ENCODE peak calls at places on chromosomes 12 and 14, in nine cellular contexts. J is Caco-2; A is fibroblast of lung; C is DND-41; X is CD8-positive, alpha-beta memory T cell; F is body of pancreas; G is right cardiac atrium; S is keratinocyte; M is endothelial cell of umbilical vein. B is an unnamed sample.

GRCh38 chr12:121579190-121579791 is 1.5 kb downstream of the KDM2B start:
- DNase-seq in J (no peak), A (no peak), C (peak; percentile 70), X (peak; percentile 51), F (peak; percentile 38), G (peak; percentile 78), S (no peak), M (no peak), B (peak; percentile 26)

GRCh38 chr12:106517314-106517713 is 65.5 kb upstream of the RFX4 start:
- DNase-seq in J (no peak), A (no peak), C (no peak), X (no peak), F (no peak), G (no peak), S (no peak), M (no peak), B (no peak)

GRCh38 chr12:2248901-2249381 is 196.2 kb downstream of the CACNA1C start:
- DNase-seq in J (no peak), A (peak; percentile 32), C (no peak), X (no peak), F (no peak), G (no peak), S (no peak), M (no peak), B (no peak)

GRCh38 chr14:53355581-53356112 is 202.5 kb upstream of the DDHD1 start:
- DNase-seq in J (no peak), A (peak; percentile 60), C (peak; percentile 44), X (no peak), F (no peak), G (no peak), S (peak; percentile 36), M (peak; percentile 52), B (no peak)

GRCh38 chr14:102047808-102048540 is 38.9 kb downstream of the HSP90AA1 start:
- DNase-seq in J (no peak), A (no peak), C (no peak), X (no peak), F (no peak), G (no peak), S (no peak), M (no peak), B (no peak)

GRCh38 chr12:85531345-85531744 is 251.3 kb downstream of the ALX1 start:
- DNase-seq in J (no peak), A (no peak), C (no peak), X (no peak), F (no peak), G (no peak), S (no peak), M (no peak), B (no peak)

GRCh38 chr14:52012635-52013034 is 23.3 kb downstream of the RTRAF start:
- DNase-seq in J (no peak), A (peak; percentile 79), C (no peak), X (no peak), F (peak; percentile 34), G (peak; percentile 85), S (no peak), M (no peak), B (peak; percentile 79)

GRCh38 chr12:47393403-47393790 is 312.4 kb downstream of the RPAP3 start:
- DNase-seq in J (no peak), A (no peak), C (no peak), X (no peak), F (no peak), G (no peak), S (no peak), M (no peak), B (no peak)

GRCh38 chr12:47808574-47809380 is 10.9 kb downstream of the HDAC7 start:
- DNase-seq in J (no peak), A (no peak), C (peak; percentile 32), X (no peak), F (no peak), G (peak; percentile 62), S (no peak), M (peak; percentile 60), B (no peak)

GRCh38 chr12:27531916-27532315 is 7.9 kb downstream of the PPFIBP1 start:
- DNase-seq in J (no peak), A (peak; percentile 77), C (no peak), X (no peak), F (no peak), G (no peak), S (no peak), M (no peak), B (no peak)

GRCh38 chr14:58722433-58722832 is 84.7 kb downstream of the DACT1 start:
- DNase-seq in J (no peak), A (no peak), C (no peak), X (no peak), F (no peak), G (no peak), S (no peak), M (no peak), B (no peak)

GRCh38 chr12:56900583-56900982 is 33.6 kb downstream of the SDR9C7 start:
- DNase-seq in J (no peak), A (no peak), C (no peak), X (no peak), F (no peak), G (no peak), S (peak; percentile 92), M (peak; percentile 83), B (no peak)

GRCh38 chr14:70759398-70759797 is 49.9 kb downstream of the MAP3K9 start:
- DNase-seq in J (no peak), A (no peak), C (no peak), X (no peak), F (no peak), G (no peak), S (no peak), M (no peak), B (no peak)

GRCh38 chr12:118034429-118035193 is 18.1 kb downstream of the RFC5 start:
- DNase-seq in J (peak; percentile 59), A (peak; percentile 76), C (no peak), X (no peak), F (peak; percentile 30), G (no peak), S (no peak), M (peak; percentile 24), B (no peak)

GRCh38 chr12:11705010-11705409 is 55.5 kb downstream of the ETV6 start:
- DNase-seq in J (no peak), A (peak; percentile 91), C (no peak), X (no peak), F (peak; percentile 42), G (no peak), S (peak; percentile 50), M (peak; percentile 57), B (no peak)

GRCh38 chr14:75453817-75454434 is 26.1 kb downstream of the JDP2 start:
- DNase-seq in J (no peak), A (no peak), C (no peak), X (peak; percentile 16), F (no peak), G (no peak), S (no peak), M (no peak), B (no peak)

GRCh38 chr14:102654298-102654697 is 61.8 kb downstream of the RCOR1 start:
- DNase-seq in J (no peak), A (no peak), C (no peak), X (no peak), F (no peak), G (no peak), S (peak; percentile 28), M (no peak), B (no peak)

GRCh38 chr14:67571991-67572323 is 28.1 kb downstream of the PIGH start:
- DNase-seq in J (no peak), A (no peak), C (no peak), X (no peak), F (no peak), G (peak; percentile 63), S (no peak), M (no peak), B (no peak)

GRCh38 chr12:123153906-123154305 is 3.0 kb upstream of the PITPNM2 start:
- DNase-seq in J (no peak), A (no peak), C (no peak), X (no peak), F (no peak), G (no peak), S (no peak), M (no peak), B (no peak)

GRCh38 chr14:105889666-105890473 is 363.5 kb downstream of the TMEM121 start:
- DNase-seq in J (peak; percentile 12), A (no peak), C (no peak), X (no peak), F (peak; percentile 3), G (peak; percentile 38), S (no peak), M (no peak), B (peak; percentile 1)
- H3K9me3 ChIP-seq in J (no peaks in the 10 kb centered on the region), A (no peaks in the 10 kb centered on the region), C (no peaks in the 10 kb centered on the region), X (no peaks in the 10 kb centered on the region), F (no peaks in the 10 kb centered on the region), G (no peaks in the 10 kb centered on the region), S (peaks cover 10% of the 10 kb centered on the region), M (no peaks in the 10 kb centered on the region), B (no peaks in the 10 kb centered on the region)

DNA sequence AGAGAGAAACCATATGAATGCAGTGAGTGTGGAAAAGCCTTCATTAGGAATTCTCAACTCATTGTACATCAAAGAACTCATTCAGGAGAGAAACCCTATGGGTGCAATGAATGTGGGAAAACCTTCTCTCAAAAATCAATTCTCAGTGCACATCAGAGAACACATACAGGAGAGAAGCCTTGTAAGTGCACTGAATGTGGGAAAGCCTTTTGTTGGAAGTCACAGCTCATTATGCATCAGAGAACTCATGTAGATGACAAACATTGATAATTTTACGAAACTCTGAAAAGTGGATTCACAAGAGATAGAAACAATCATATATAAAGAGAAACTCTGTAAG is 22.9 kb downstream of the ZNF268 start:
- DNase-seq in J (no peak), A (no peak), C (no peak), X (no peak), F (no peak), G (no peak), S (no peak), M (no peak), B (no peak)
- H3K9me3 ChIP-seq in J (peaks cover 70% of the 10 kb centered on the region), A (peaks cover 19% of the 10 kb centered on the region), C (peaks cover 87% of the 10 kb centered on the region), X (peaks cover 79% of the 10 kb centered on the region), F (peaks cover 4% of the 10 kb centered on the region), G (peaks cover 22% of the 10 kb centered on the region), S (peaks cover 47% of the 10 kb centered on the region), M (peaks cover 39% of the 10 kb centered on the region), B (peaks cover 91% of the 10 kb centered on the region)

DNA sequence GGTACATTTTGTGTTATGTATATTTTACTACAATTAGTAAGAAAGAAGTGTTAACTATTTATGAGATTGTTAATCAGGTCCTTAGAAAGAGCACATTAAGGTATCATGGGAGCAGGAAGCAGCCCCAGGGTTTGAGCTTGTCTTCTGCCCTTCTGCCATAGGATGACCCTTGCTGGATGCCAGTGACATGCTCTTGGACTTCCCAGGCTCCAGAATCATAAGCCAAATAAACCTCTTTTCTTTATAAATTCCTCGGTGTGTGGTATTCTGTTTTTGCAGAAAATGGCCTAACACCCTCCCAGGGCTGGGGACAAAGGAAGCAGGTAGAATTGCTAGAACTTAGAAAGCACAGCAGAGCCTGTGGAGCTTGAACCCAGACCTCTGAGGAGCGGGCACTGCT is 164.7 kb downstream of the VRK1 start:
- DNase-seq in J (no peak), A (no peak), C (no peak), X (no peak), F (no peak), G (no peak), S (no peak), M (no peak), B (no peak)
- H3K9me3 ChIP-seq in J (no peaks in the 10 kb centered on the region), A (no peaks in the 10 kb centered on the region), C (peaks cover 3% of the 10 kb centered on the region), X (peaks cover 17% of the 10 kb centered on the region), F (no peaks in the 10 kb centered on the region), G (no peaks in the 10 kb centered on the region), S (no peaks in the 10 kb centered on the region), M (peaks cover 2% of the 10 kb centered on the region), B (peaks cover 4% of the 10 kb centered on the region)

GRCh38 chr14:79831198-79831890 is 380.0 kb downstream of the DIO2 start:
- DNase-seq in J (no peak), A (peak; percentile 76), C (no peak), X (no peak), F (no peak), G (no peak), S (no peak), M (no peak), B (no peak)
- H3K9me3 ChIP-seq in J (no peaks in the 10 kb centered on the region), A (no peaks in the 10 kb centered on the region), C (no peaks in the 10 kb centered on the region), X (no peaks in the 10 kb centered on the region), F (no peaks in the 10 kb centered on the region), G (no peaks in the 10 kb centered on the region), S (no peaks in the 10 kb centered on the region), M (peaks cover 3% of the 10 kb centered on the region), B (no peaks in the 10 kb centered on the region)

GRCh38 chr12:31973818-31974217 is 14.6 kb downstream of the RESF1 start:
- DNase-seq in J (no peak), A (no peak), C (no peak), X (no peak), F (no peak), G (no peak), S (no peak), M (no peak), B (no peak)
- H3K9me3 ChIP-seq in J (peaks cover 76% of the 10 kb centered on the region), A (no peaks in the 10 kb centered on the region), C (peaks cover 58% of the 10 kb centered on the region), X (peaks cover 17% of the 10 kb centered on the region), F (no peaks in the 10 kb centered on the region), G (no peaks in the 10 kb centered on the region), S (no peaks in the 10 kb centered on the region), M (no peaks in the 10 kb centered on the region), B (no peaks in the 10 kb centered on the region)